ENCODE peak calls at places on chromosomes 3 and 15, in ten cellular contexts. P, U, R, Y, J, W, L, A, O and D are unnamed samples.

GRCh38 chr15:36080759-36081158 is 498.7 kb upstream of the CDIN1 start:
- DNase-seq in O (no peak), W (no peak), U (no peak), A (no peak), P (no peak), R (no peak), L (no peak), Y (no peak), J (no peak), D (no peak)

GRCh38 chr3:142447308-142447851 is 457 bp downstream of the XRN1 start:
- DNase-seq in O (peak), R (no peak), L (peak), A (peak), Y (peak), P (peak), W (peak), J (no peak), U (no peak), D (no peak)

GRCh38 chr3:32596926-32597369 is 26.3 kb upstream of the DYNC1LI1 start:
- DNase-seq in Y (no peak), O (no peak), L (no peak), U (no peak), W (no peak), J (no peak), P (no peak), A (peak), R (no peak), D (no peak)

GRCh38 chr3:66666362-66666761 is 165.5 kb upstream of the LRIG1 start:
- DNase-seq in J (no peak), O (no peak), L (no peak), R (no peak), P (no peak), W (no peak), Y (no peak), U (no peak), A (no peak), D (no peak)

GRCh38 chr15:86863226-86863915 is 783.7 kb downstream of the AGBL1 start:
- DNase-seq in L (no peak), O (no peak), A (peak), W (no peak), R (no peak), U (no peak), J (no peak), Y (no peak), P (no peak), D (no peak)

GRCh38 chr15:98873441-98874218 is 134.0 kb downstream of the PGPEP1L start:
- DNase-seq in A (no peak), W (peak), U (peak), P (no peak), L (no peak), J (no peak), O (peak), Y (no peak), R (no peak), D (no peak)

GRCh38 chr3:150547045-150547753 is 612 bp downstream of the EIF2A start:
- DNase-seq in L (no peak), P (no peak), R (no peak), J (no peak), Y (no peak), A (peak), W (no peak), O (no peak), U (no peak), D (no peak)

GRCh38 chr15:77866596-77867125 is 210.8 kb downstream of the TBC1D2B start:
- DNase-seq in A (no peak), L (no peak), R (no peak), J (no peak), U (no peak), W (no peak), Y (no peak), P (no peak), O (peak), D (peak)

GRCh38 chr15:66761723-66762595 is 59.9 kb downstream of the SMAD6 start:
- DNase-seq in W (no peak), U (no peak), O (no peak), A (no peak), Y (no peak), R (no peak), J (no peak), P (no peak), L (no peak), D (no peak)

GRCh38 chr3:114022145-114022544 is 34.2 kb downstream of the CCDC191 start:
- DNase-seq in A (no peak), L (no peak), W (no peak), Y (no peak), R (no peak), O (no peak), U (no peak), J (no peak), P (no peak), D (no peak)

GRCh38 chr3:124700880-124701684 is 29.2 kb upstream of the UMPS start:
- DNase-seq in R (no peak), P (no peak), O (no peak), Y (no peak), U (no peak), J (no peak), W (no peak), A (peak), L (peak), D (no peak)

GRCh38 chr3:13770390-13771169 is 109.3 kb downstream of the WNT7A start:
- DNase-seq in A (peak), U (no peak), P (no peak), R (no peak), W (no peak), L (no peak), O (no peak), Y (no peak), J (no peak), D (peak)

GRCh38 chr3:42823351-42823750 is 14.1 kb downstream of the ACKR2 start:
- DNase-seq in R (no peak), J (no peak), P (no peak), U (no peak), L (no peak), W (no peak), A (no peak), O (no peak), Y (no peak), D (no peak)

GRCh38 chr3:128859573-128860154 is 19.8 kb upstream of the ACAD9 start:
- DNase-seq in P (no peak), Y (no peak), W (no peak), J (no peak), O (no peak), L (no peak), A (no peak), R (no peak), U (no peak), D (no peak)

GRCh38 chr3:193140381-193140780 is 100.6 kb upstream of the PLAAT1 start:
- DNase-seq in P (no peak), L (no peak), A (no peak), U (no peak), W (no peak), R (no peak), J (no peak), Y (no peak), O (no peak), D (no peak)

GRCh38 chr15:39629376-39629775 is 48.5 kb downstream of the THBS1 start:
- DNase-seq in Y (no peak), W (no peak), J (no peak), U (no peak), R (peak), L (no peak), P (no peak), O (no peak), A (peak), D (no peak)

GRCh38 chr15:63869371-63870042 is 35.8 kb upstream of the HERC1 start:
- DNase-seq in A (no peak), W (no peak), U (no peak), Y (no peak), L (no peak), O (no peak), P (no peak), J (no peak), R (no peak), D (no peak)

GRCh38 chr3:50194903-50195500 is 3.6 kb downstream of the GNAT1 start:
- DNase-seq in W (no peak), R (no peak), U (no peak), P (no peak), O (no peak), A (peak), L (peak), J (no peak), Y (no peak), D (no peak)

GRCh38 chr3:50195501-50196252 is 4.3 kb downstream of the GNAT1 start:
- DNase-seq in W (no peak), P (no peak), A (peak), U (no peak), O (no peak), J (no peak), Y (no peak), L (no peak), R (no peak), D (no peak)

GRCh38 chr3:50193746-50194127 is 2.3 kb downstream of the GNAT1 start:
- DNase-seq in R (no peak), U (no peak), Y (no peak), J (no peak), P (no peak), O (no peak), A (no peak), W (no peak), L (no peak), D (no peak)

GRCh38 chr3:50193286-50193685 is 1.9 kb downstream of the GNAT1 start:
- DNase-seq in U (no peak), A (no peak), L (no peak), W (no peak), Y (no peak), O (no peak), R (no peak), P (no peak), J (no peak), D (no peak)

DNA sequence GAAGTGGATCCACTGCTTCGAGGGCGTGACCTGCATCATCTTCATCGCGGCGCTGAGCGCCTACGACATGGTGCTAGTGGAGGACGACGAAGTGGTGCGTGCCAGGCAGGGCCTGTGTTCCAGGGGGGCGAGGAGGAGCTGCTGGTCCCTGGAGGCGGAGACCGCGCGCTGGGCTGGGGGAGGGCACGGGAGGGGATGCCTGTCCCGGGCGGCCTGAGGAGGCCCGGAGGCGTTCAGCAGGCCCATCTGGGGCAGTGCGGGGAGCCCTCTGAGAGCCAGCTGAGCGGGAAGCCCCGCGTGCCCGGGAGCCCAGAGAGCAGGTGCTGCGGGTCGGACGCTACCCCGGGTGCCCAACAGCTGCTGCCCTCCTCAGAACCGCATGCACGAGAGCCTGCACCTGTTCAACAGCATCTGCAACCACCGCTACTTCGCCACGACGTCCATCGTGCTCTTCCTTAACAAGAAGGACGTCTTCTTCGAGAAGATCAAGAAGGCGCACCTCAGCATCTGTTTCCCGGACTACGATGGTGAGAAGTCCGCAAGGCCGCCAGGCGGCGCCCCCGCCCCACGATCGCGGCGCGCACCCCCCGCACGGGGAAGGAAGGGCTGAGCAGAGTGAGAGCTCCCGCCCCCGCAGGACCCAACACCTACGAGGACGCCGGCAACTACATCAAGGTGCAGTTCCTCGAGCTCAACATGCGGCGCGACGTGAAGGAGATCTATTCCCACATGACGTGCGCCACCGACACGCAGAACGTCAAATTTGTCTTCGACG is 2.9 kb downstream of the GNAT1 start:
- DNase-seq in J (no peak), W (peak), U (no peak), Y (no peak), P (peak), R (peak), O (peak), L (peak), A (peak), D (no peak)
- TF ChIP-seq CTCF in J (peak), W (peak), U (peak), Y (peak), P (peak), R (peak), O (peak), L (peak), A (peak), D (peak)

GRCh38 chr3:156341831-156342416 is 213.0 kb downstream of the SSR3 start:
- DNase-seq in P (no peak), U (no peak), Y (no peak), A (no peak), R (no peak), L (no peak), O (no peak), J (no peak), W (no peak), D (no peak)
- TF ChIP-seq CTCF in P (no peak), U (no peak), Y (no peak), A (no peak), R (no peak), L (no peak), O (no peak), J (no peak), W (no peak), D (no peak)

GRCh38 chr3:159502986-159503385 is 485.6 kb upstream of the IL12A start:
- DNase-seq in P (no peak), Y (no peak), O (no peak), A (no peak), J (no peak), W (no peak), L (no peak), R (no peak), U (no peak), D (no peak)
- TF ChIP-seq CTCF in P (no peak), Y (no peak), O (no peak), A (no peak), J (no peak), W (no peak), L (no peak), R (no peak), U (no peak), D (no peak)

GRCh38 chr15:73239564-73240208 is 129.1 kb downstream of the HCN4 start:
- DNase-seq in R (no peak), Y (no peak), W (no peak), O (no peak), A (no peak), P (no peak), L (no peak), U (no peak), J (no peak), D (no peak)
- TF ChIP-seq CTCF in R (no peak), Y (peak), W (peak), O (peak), A (peak), P (no peak), L (no peak), U (peak), J (no peak), D (peak)